ENCODE peak calls at places on chromosomes 13 and 19, in four cellular contexts. I is IMR-90, S is H9, A is neuronal stem cell. T is an unnamed sample.

GRCh38 chr13:101490400-101491015 is 38.0 kb downstream of the ITGBL1 start:
- DNase-seq in A (no peak), I (no peak), S (no peak), T (no peak)

GRCh38 chr13:74090869-74091605 is 43.2 kb downstream of the KLF12 start:
- DNase-seq in A (no peak), S (no peak), I (no peak), T (no peak)

GRCh38 chr13:42602910-42603309 is 29.0 kb downstream of the TNFSF11 start:
- DNase-seq in S (no peak), I (no peak), A (no peak), T (no peak)

GRCh38 chr13:114118763-114119123 is 13.7 kb downstream of the RASA3 start:
- DNase-seq in I (peak), S (no peak), A (no peak), T (no peak)

GRCh38 chr13:44854264-44855060 is 134.8 kb downstream of the NUFIP1 start:
- DNase-seq in A (no peak), I (peak), S (no peak), T (no peak)

GRCh38 chr13:113843063-113843654 is 20.7 kb downstream of the GAS6 start:
- DNase-seq in I (no peak), A (no peak), S (no peak), T (no peak)

GRCh38 chr19:2554856-2555255 is 78.9 kb downstream of the GADD45B start:
- DNase-seq in S (no peak), I (peak), A (no peak), T (no peak)

GRCh38 chr19:49546825-49547565 is 19.2 kb downstream of the RCN3 start:
- DNase-seq in A (peak), S (peak), I (peak), T (peak)

GRCh38 chr13:94657167-94657566 is 55.2 kb downstream of the SOX21 start:
- DNase-seq in I (peak), A (no peak), S (no peak), T (no peak)

GRCh38 chr13:50230365-50230978 is 215.2 kb downstream of the KCNRG start:
- DNase-seq in I (peak), A (no peak), S (no peak), T (no peak)

GRCh38 chr19:31347828-31348314 is 1.4 kb downstream of the TSHZ3 start:
- DNase-seq in A (no peak), I (peak), S (no peak), T (no peak)

GRCh38 chr13:75825161-75825560 is 189.0 kb downstream of the LMO7 start:
- DNase-seq in I (no peak), S (peak), A (no peak), T (no peak)

GRCh38 chr19:47761566-47761965 is 16.2 kb downstream of the NOP53 start:
- DNase-seq in I (no peak), S (no peak), A (no peak), T (no peak)
- H2AK5ac ChIP-seq in I (no peak), S (no peak), A (no peak), T (no peak)

GRCh38 chr19:39135701-39136100 is 10.1 kb downstream of the PAK4 start:
- DNase-seq in S (no peak), A (no peak), I (no peak), T (no peak)
- H2AK5ac ChIP-seq in S (no peak), A (no peak), I (no peak), T (peak)

GRCh38 chr19:45250832-45251451 is at the start of gene MARK4:
- DNase-seq in A (peak), S (peak), I (peak), T (no peak)
- H2AK5ac ChIP-seq in A (peak), S (no peak), I (peak), T (no peak)

GRCh38 chr19:46213156-46213555 is 16.4 kb upstream of the IGFL1 start:
- DNase-seq in S (no peak), I (no peak), A (no peak), T (no peak)
- H2AK5ac ChIP-seq in S (no peak), I (no peak), A (no peak), T (peak)

GRCh38 chr19:35038623-35039512 is 2.7 kb upstream of the HPN start:
- DNase-seq in S (no peak), A (no peak), I (no peak), T (no peak)
- H2AK5ac ChIP-seq in S (no peak), A (peak), I (no peak), T (peak)

GRCh38 chr19:682678-683320 is 6.6 kb downstream of the FSTL3 start:
- DNase-seq in I (no peak), S (no peak), A (no peak), T (no peak)

GRCh38 chr19:679418-680286 is 3.5 kb downstream of the FSTL3 start:
- DNase-seq in S (peak), A (no peak), I (peak), T (no peak)

GRCh38 chr19:681638-682037 is 5.4 kb downstream of the FSTL3 start:
- DNase-seq in I (no peak), S (no peak), A (no peak), T (no peak)

GRCh38 chr19:680287-681028 is 4.3 kb downstream of the FSTL3 start:
- DNase-seq in A (peak), I (peak), S (peak), T (peak)

DNA sequence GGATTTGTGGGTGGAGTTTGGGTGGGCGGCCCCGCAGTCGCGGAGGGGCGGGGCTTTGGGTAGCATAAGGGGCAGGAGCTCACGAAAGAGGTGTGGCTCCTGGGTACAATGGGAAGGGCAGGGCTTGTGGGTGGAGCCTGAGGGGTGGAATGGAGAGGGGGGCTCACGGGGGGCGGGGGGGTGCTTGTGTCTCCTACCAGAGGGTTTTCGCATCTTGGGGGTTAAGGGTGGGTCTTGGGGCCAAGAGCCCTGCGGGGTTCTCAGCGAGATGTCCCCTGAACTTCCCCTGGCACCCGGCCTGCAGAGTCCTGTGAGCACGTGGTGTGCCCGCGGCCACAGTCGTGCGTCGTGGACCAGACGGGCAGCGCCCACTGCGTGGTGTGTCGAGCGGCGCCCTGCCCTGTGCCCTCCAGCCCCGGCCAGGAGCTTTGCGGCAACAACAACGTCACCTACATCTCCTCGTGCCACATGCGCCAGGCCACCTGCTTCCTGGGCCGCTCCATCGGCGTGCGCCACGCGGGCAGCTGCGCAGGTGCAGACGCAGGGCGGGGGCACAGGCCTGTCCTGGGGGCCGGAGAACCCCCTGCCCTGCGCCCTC is 4.9 kb downstream of the FSTL3 start:
- DNase-seq in A (no peak), S (no peak), I (no peak), T (no peak)
- H2AK5ac ChIP-seq in A (peak), S (no peak), I (peak), T (no peak)

DNA sequence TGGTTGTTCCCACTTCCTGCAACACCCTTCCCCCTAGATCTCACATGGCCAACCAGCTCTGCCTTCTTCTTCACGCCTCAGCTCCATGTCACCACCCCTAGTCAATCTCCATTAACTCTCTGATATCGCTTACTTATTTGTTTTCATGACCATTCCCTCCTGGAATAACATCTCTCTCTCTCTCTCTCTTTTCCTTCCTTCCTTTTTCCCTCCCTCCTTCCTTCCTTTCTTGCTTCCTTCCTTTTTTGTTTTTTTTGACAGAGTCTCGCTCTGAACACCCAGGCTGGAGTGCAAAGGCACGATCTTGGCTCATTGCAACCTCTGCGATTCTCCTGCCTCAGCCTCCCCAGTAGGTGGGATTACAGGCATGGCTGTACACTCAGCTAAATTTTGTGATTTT is 44.9 kb upstream of the ADGRL1 start:
- DNase-seq in S (no peak), I (no peak), A (no peak), T (no peak)
- H2AK5ac ChIP-seq in S (no peak), I (no peak), A (no peak), T (peak)

GRCh38 chr13:20426766-20427448 is 98.8 kb downstream of the CRYL1 start:
- DNase-seq in I (peak), S (no peak), A (no peak), T (no peak)

GRCh38 chr13:20424959-20425358 is 100.7 kb downstream of the CRYL1 start:
- DNase-seq in S (no peak), I (no peak), A (no peak), T (no peak)

GRCh38 chr13:20424559-20424852 is 101.2 kb downstream of the CRYL1 start:
- DNase-seq in S (no peak), A (no peak), I (no peak), T (no peak)

GRCh38 chr13:20428666-20429644 is 96.7 kb downstream of the CRYL1 start:
- DNase-seq in I (peak), A (no peak), S (no peak), T (no peak)

DNA sequence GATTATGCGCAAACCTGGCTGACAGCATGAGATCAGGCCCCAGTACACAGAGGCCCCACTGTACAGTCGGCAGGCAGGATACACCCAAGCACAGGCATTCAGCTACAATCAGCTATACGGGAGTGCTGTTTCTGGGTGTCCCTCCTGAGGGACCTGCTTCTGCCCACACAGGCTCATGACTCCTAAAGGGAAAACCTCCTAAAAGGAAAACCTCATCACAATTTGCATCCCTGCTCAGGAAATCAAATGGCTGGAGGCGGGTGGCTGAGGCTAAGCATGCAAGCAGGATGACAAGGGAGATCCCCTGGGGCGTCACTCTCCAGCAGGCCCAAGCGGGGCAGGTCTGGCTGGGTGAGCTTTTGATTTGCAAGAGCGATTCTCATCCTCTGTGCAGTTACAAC is 99.8 kb downstream of the CRYL1 start:
- DNase-seq in I (no peak), A (no peak), S (no peak), T (no peak)
- H2AK5ac ChIP-seq in I (no peak), A (no peak), S (no peak), T (no peak)

DNA sequence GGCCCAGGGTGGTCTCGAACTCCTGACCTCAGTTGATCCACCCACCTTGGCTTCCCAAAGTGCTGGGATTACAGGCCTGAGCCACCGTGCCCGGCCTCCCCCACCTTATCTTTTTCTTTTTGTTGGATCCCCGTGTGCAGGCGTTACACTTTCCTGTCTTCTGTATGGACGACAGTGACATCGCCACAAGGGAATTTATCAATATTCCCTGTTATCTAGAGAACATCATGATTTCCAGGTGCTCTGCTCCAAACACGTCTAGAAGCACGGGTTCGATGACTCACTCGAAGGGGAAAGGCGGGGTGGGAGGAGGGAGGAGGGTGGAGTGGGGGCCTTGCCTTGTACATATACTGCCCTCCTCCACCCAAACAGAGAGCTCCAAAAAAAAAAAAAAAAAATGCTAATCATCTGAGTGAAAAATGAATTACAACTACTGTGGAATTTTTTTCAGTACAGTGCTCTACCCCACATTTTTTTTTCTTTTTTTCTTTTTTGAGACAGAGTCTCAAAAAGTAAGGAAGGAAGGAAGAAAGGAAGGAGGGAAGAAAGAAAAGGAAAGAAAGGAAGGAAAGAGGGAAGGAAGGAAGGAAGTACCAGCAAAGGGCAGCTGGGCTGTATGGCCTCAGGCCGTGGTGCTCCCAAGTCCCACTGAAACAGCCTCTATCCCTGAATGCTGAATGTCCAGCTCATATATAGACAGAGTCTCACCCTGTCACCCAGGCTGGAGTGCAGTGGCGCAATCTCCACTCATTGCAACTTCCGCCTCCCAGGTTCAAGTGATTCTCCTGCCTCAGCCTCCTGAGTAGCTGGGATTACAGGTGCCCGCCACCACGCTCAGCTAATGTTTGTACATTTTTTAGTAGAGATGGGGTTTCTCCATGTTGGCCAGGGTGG is 36.8 kb downstream of the INSR start:
- DNase-seq in S (no peak), A (no peak), I (peak), T (no peak)
- H2AK5ac ChIP-seq in S (no peak), A (no peak), I (no peak), T (no peak)

DNA sequence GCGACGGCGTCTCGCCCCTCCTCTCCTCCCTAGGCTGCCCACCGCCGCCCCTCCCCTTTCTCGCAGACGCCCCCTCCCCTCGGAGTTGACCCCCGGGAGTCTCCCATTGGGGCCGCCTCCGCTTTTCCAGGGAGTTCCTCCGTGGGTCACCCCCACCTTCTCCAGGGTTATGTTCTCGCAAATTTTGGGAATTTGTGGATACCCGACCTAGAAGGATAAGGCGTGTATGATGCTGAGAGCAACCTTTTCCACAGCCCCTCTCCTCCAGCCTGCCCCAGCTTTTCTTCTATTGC is 273 bp upstream of the RCBTB2 start:
- DNase-seq in A (no peak), I (no peak), S (no peak), T (no peak)
- H2AK5ac ChIP-seq in A (peak), I (peak), S (no peak), T (no peak)

T was measured in H1.